ENCODE peak calls at places on chromosomes 12 and 14, in eight cellular contexts. H, G, E, F, Z, X, Q and Y are unnamed samples.

GRCh38 chr12:124564232-124564958 is 3.0 kb downstream of the NCOR2 start:
- DNase-seq in X (no peak), H (no peak), E (no peak), G (no peak), F (no peak), Q (no peak), Z (no peak), Y (no peak)

GRCh38 chr12:77940011-77940423 is 109.3 kb downstream of the NAV3 start:
- DNase-seq in Z (no peak), E (peak), Q (no peak), G (no peak), F (no peak), X (no peak), H (no peak), Y (peak)

GRCh38 chr12:52697058-52697582 is 6.2 kb downstream of the KRT77 start:
- DNase-seq in G (no peak), F (no peak), Z (no peak), H (no peak), Q (no peak), E (no peak), X (no peak), Y (no peak)

GRCh38 chr14:25788252-25788651 is 738.3 kb upstream of the STXBP6 start:
- DNase-seq in Q (no peak), X (no peak), Z (no peak), G (no peak), H (no peak), F (no peak), E (no peak), Y (no peak)

GRCh38 chr12:93098077-93098476 is 169.0 kb upstream of the EEA1 start:
- DNase-seq in F (no peak), Z (no peak), X (peak), G (peak), H (peak), Q (peak), E (peak), Y (no peak)

GRCh38 chr12:53659609-53660008 is 16.3 kb downstream of the ATP5MC2 start:
- DNase-seq in Q (no peak), G (no peak), H (no peak), X (no peak), Z (no peak), F (no peak), E (no peak), Y (no peak)

GRCh38 chr12:5511644-5512584 is 80.0 kb downstream of the NTF3 start:
- DNase-seq in Q (no peak), E (no peak), Z (no peak), H (no peak), X (no peak), G (peak), F (no peak), Y (no peak)

GRCh38 chr14:60637490-60638452 is 11.5 kb downstream of the SIX1 start:
- DNase-seq in E (peak), Q (no peak), F (peak), G (no peak), X (no peak), Z (no peak), H (no peak), Y (no peak)